ENCODE peak calls at places on chromosome 16, in four cellular contexts. A, E, M and J are unnamed samples.

GRCh38 chr16:85562102-85562786 is 50.9 kb upstream of the GSE1 start:
- DNase-seq in A (no peak), E (no peak), M (no peak), J (no peak)

GRCh38 chr16:81626181-81626674 is 152.9 kb upstream of the PLCG2 start:
- DNase-seq in A (peak), E (no peak), M (no peak), J (no peak)

GRCh38 chr16:27446721-27447120 is 44.7 kb downstream of the IL21R start:
- DNase-seq in A (no peak), E (no peak), M (no peak), J (no peak)

GRCh38 chr16:87780385-87780989 is 14.7 kb upstream of the KLHDC4 start:
- DNase-seq in A (peak), E (no peak), M (no peak), J (peak)

GRCh38 chr16:30934827-30935557 is 11.6 kb downstream of the FBXL19 start:
- DNase-seq in A (peak), E (no peak), M (peak), J (peak)

GRCh38 chr16:75620326-75621169 is 2.5 kb downstream of the ADAT1 start:
- DNase-seq in A (no peak), E (no peak), M (no peak), J (no peak)

GRCh38 chr16:81697321-81697885 is 81.7 kb upstream of the PLCG2 start:
- DNase-seq in A (peak), E (no peak), M (peak), J (peak)

GRCh38 chr16:15976929-15977637 is 27.7 kb downstream of the ABCC1 start:
- DNase-seq in A (peak), E (peak), M (no peak), J (peak)

GRCh38 chr16:57422026-57422944 is 17.7 kb downstream of the CCL17 start:
- DNase-seq in A (peak), E (no peak), M (peak), J (peak)

GRCh38 chr16:54326266-54326662 is 39.7 kb upstream of the IRX3 start:
- DNase-seq in A (no peak), E (no peak), M (no peak), J (peak)

DNA sequence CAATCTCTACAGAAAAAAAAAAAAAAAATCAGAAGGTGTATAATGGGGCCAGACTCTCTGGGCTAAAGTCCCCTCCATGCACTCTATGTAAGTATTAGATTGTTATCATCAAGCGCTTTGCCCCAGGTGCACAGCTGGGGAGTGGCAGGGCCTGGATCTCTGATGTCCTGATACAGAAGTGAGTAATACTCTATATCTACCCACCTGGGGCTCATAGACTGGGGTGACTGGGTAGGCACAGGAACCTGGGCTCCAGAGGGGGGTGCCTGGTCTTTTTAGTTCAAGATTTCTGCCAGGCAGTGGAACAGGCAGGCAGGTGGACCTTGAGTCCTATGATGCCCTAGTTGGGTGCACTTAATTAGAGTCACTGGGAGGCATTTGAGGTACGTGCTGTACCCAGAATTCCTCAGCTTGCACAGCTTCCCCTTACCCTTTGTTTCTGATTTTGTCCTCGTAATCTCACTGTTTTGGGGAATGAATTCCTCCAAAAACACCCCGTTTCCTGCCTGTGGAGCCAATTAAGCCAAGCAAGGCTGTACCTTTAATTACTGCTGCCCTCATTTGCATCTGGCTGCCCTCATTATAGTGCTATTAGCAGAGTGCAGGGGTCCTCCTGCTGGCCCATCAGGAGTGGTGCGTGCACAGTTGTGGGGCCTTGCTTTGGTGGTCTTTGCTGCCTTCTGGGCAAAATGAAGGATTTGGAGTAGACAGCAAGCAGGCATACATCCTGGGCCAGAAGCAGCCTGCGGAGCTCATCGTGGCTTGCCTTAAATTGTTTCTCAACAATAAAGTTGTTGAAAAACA is 239.0 kb downstream of the SNX29 start:
- DNase-seq in A (no peak), E (no peak), M (peak), J (no peak)
- TF ChIP-seq CTCF in A (peak), E (peak), M (peak), J (peak)

GRCh38 chr16:55656695-55657092 is 906 bp downstream of the SLC6A2 start:
- DNase-seq in A (no peak), E (no peak), M (no peak), J (no peak)
- H3K4me3 ChIP-seq in A (no peak), E (no peak), M (peak), J (no peak)

GRCh38 chr16:20347666-20348364 is 4.7 kb downstream of the UMOD start:
- DNase-seq in A (no peak), E (no peak), M (no peak), J (no peak)

GRCh38 chr16:20352615-20353014 is at the start of gene UMOD:
- DNase-seq in A (no peak), E (no peak), M (no peak), J (no peak)

GRCh38 chr16:20344630-20345029 is 7.9 kb downstream of the UMOD start:
- DNase-seq in A (no peak), E (no peak), M (no peak), J (no peak)

GRCh38 chr16:20349615-20350014 is 2.9 kb downstream of the UMOD start:
- DNase-seq in A (no peak), E (no peak), M (peak), J (no peak)

GRCh38 chr16:20348365-20349185 is 3.9 kb downstream of the UMOD start:
- DNase-seq in A (no peak), E (no peak), M (peak), J (no peak)
- TF ChIP-seq CTCF in A (no peak), E (no peak), M (peak), J (no peak)

GRCh38 chr16:67206838-67207115 is 7.8 kb downstream of the ELMO3 start:
- DNase-seq in A (no peak), E (no peak), M (no peak), J (no peak)
- H3K4me3 ChIP-seq in A (no peak), E (no peak), M (no peak), J (no peak)

GRCh38 chr16:2859686-2860265 is 1.8 kb upstream of the PRSS22 start:
- DNase-seq in A (no peak), E (no peak), M (no peak), J (no peak)

GRCh38 chr16:2857451-2858244 is at the start of gene PRSS22:
- DNase-seq in A (peak), E (no peak), M (peak), J (no peak)

GRCh38 chr16:2856686-2857450 is 1.1 kb downstream of the PRSS22 start:
- DNase-seq in A (no peak), E (no peak), M (no peak), J (no peak)

GRCh38 chr16:2856061-2856670 is 1.8 kb downstream of the PRSS22 start:
- DNase-seq in A (no peak), E (no peak), M (peak), J (no peak)

GRCh38 chr16:2858245-2859025 is 465 bp upstream of the PRSS22 start:
- DNase-seq in A (no peak), E (no peak), M (peak), J (no peak)
- TF ChIP-seq CTCF in A (no peak), E (no peak), M (no peak), J (no peak)

DNA sequence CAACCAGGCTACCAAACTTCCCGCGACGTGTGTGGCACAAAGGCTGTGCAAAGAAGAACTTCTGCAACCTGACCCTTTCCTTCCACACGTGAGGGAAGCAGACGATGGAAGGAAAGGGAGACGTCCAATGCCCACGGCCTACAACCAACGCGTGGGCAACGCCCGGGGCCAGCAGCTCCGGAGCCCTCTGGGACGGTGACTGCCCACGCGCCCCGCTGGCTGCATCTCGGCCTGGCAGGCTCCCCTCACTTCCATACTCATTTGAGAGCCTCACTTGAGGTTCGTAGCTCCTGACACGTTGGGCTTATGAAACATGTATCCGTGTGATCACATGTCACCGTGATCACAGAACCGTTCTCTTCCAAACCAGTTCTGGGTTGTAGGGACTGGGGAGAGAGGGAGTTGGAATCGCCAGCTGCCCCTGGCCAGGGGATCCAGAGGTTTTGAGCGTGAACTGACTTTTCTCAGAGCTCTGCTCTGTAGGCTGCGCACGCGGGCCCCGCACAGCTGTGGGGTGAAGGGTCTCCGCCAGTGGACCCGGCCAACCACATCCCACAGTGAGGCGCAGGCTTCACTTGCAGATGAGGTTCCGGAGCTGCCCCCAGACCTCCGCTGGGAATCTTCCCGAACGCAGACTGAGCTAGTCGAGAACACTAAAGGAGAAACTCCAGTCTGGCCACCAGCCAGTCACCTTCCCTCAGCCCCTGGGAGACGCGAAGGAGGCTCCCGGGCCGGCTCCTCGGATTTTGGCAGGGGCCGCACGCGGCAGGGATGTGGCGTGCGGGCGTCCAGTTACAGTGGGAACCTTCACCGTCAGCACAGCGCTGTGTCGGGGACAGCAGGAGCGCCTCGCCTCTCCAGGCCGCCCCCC is 1.0 kb downstream of the LMF1 start:
- DNase-seq in A (peak), E (no peak), M (peak), J (peak)
- H3K4me3 ChIP-seq in A (peak), E (peak), M (peak), J (peak)

DNA sequence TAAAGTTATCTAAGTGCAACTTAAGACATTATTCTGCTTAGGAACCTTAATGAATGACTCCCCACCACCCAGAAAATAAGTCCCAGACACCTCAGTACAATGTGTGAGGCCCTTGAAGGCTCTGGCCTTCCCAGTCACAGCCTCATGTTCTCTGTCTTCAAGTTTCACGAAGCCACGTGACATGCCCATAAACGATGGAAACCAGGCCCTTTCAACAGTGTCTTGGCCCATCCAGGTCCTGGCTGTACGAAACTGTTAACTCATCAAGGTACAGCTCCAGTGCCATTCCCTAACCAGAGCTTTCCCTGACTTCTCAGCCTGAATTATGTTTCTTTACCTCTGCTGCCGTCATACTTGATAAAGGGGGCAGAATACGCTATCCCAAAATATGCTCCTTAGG is 69.0 kb downstream of the ARHGAP17 start:
- DNase-seq in A (no peak), E (no peak), M (no peak), J (no peak)
- TF ChIP-seq CTCF in A (no peak), E (no peak), M (no peak), J (no peak)

DNA sequence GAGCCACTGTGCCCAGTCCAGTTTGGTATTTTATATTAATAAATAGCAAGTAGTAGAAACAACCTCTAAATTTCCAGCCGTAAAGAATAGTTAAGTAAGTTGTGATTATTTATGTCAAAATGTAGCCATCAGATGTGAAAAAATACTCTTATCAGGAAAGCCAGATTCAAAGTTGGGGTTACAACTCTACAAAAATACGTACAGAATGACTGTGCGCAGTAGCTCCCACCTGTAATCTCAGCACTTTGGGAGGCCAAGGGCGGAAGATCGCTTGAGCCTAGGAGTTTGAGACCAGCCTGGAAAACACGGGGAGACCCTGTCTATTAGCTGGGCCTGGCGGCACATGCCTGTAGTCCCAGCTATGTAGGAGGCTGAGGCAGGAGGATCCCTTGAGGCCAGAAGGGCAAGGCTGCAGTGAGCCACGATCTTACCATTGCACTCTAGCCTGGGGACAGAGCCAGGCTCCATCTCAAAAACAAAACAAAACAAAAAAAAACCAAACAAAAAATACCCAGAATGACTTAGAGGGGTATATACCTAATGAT is 1.7 kb downstream of the PDP2 start:
- DNase-seq in A (no peak), E (no peak), M (no peak), J (no peak)
- H3K4me3 ChIP-seq in A (no peak), E (no peak), M (peak), J (no peak)

DNA sequence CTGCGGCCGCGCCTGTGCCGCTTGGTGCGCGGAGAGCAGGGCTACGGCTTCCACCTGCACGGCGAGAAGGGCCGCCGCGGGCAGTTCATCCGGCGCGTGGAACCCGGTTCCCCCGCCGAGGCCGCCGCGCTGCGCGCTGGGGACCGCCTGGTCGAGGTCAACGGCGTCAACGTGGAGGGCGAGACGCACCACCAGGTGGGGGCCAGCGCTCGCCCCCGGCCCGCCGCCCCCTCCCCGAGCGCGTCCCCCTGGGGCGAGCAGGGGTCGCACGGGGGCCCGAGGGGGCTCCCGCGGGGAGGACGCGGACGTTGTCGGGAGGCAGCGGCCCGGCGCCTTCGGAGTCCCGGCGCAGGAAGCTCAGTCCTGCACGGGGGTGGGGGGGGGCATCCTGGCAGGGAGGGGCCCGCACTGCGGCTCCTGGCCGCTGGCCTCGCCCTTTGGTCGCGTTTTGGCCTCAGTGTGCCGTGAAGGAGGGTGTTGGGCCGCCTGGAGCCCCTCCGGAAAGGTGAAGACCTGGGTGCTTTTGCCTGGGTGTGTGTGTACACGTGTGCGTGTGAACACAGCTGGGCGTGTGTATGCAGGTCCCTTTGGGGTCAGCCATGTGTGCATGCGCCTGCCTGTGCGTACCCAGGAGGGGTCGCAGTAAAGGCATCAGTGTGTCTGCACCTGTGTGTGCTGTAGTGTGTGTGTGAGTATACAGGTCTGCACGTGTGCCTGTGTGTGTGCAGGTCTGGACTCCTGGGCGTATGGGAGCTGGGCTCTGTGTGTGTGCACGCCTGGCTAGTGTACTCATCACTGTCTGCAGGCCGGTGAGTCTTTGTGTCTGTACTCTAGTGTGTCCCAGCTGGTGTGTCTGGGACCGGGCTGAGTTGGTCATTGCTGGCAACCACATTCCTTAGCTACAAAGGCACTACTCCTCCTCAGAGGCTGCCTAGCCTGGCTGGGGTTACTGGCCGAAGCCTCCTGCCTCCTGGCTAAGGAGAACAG is 615 bp downstream of the NHERF2 start:
- DNase-seq in A (peak), E (no peak), M (no peak), J (peak)
- TF ChIP-seq CTCF in A (no peak), E (peak), M (no peak), J (no peak)